ENCODE peak calls at places on chromosomes 13 and 19, in ten cellular contexts. C, A, W, F, L, M, B, N, D and O are unnamed samples.

GRCh38 chr19:12939292-12939606 is 840 bp downstream of the CALR start:
- DNase-seq in C (no peak), A (no peak), W (no peak), F (peak; percentile 24), L (no peak), M (no peak), B (no peak), N (no peak), D (no peak), O (no peak)

GRCh38 chr13:50209646-50210045 is 194.4 kb downstream of the KCNRG start:
- DNase-seq in C (no peak), A (no peak), W (no peak), F (no peak), L (no peak), M (no peak), B (no peak), N (no peak), D (no peak), O (no peak)

GRCh38 chr19:41161903-41162302 is 31.1 kb upstream of the CYP2S1 start:
- DNase-seq in C (no peak), A (no peak), W (no peak), F (no peak), L (no peak), M (peak; percentile 35), B (no peak), N (no peak), D (no peak), O (no peak)

GRCh38 chr13:111900390-111901180 is 166.4 kb upstream of the SOX1 start:
- DNase-seq in C (no peak), A (no peak), W (no peak), F (no peak), L (no peak), M (no peak), B (no peak), N (no peak), D (no peak), O (peak; percentile 46)

GRCh38 chr13:50512602-50513527 is 330.6 kb downstream of the DLEU7 start:
- DNase-seq in C (no peak), A (no peak), W (no peak), F (peak; percentile 68), L (peak; percentile 59), M (no peak), B (peak; percentile 48), N (peak; percentile 92), D (peak; percentile 38), O (no peak)

GRCh38 chr19:5484398-5485285 is 29.4 kb downstream of the ZNRF4 start:
- DNase-seq in C (peak; percentile 64), A (no peak), W (no peak), F (no peak), L (no peak), M (no peak), B (no peak), N (no peak), D (no peak), O (no peak)

GRCh38 chr13:105863300-105863699 is 672.2 kb downstream of the EFNB2 start:
- DNase-seq in C (no peak), A (no peak), W (no peak), F (no peak), L (no peak), M (no peak), B (no peak), N (no peak), D (no peak), O (no peak)

GRCh38 chr13:66171821-66172220 is 1058.3 kb downstream of the PCDH9 start:
- DNase-seq in C (no peak), A (no peak), W (no peak), F (no peak), L (no peak), M (no peak), B (no peak), N (no peak), D (no peak), O (no peak)

GRCh38 chr13:103272770-103273169 is 206.6 kb upstream of the SLC10A2 start:
- DNase-seq in C (no peak), A (no peak), W (no peak), F (no peak), L (no peak), M (no peak), B (no peak), N (no peak), D (no peak), O (no peak)

GRCh38 chr13:103277099-103277498 is 210.9 kb upstream of the SLC10A2 start:
- DNase-seq in C (no peak), A (no peak), W (no peak), F (no peak), L (no peak), M (no peak), B (no peak), N (no peak), D (no peak), O (no peak)

GRCh38 chr13:103275708-103276107 is 209.5 kb upstream of the SLC10A2 start:
- DNase-seq in C (no peak), A (no peak), W (no peak), F (no peak), L (no peak), M (no peak), B (no peak), N (no peak), D (no peak), O (no peak)

GRCh38 chr13:103275079-103275478 is 208.9 kb upstream of the SLC10A2 start:
- DNase-seq in C (no peak), A (no peak), W (no peak), F (peak; percentile 65), L (no peak), M (no peak), B (no peak), N (no peak), D (no peak), O (no peak)

DNA sequence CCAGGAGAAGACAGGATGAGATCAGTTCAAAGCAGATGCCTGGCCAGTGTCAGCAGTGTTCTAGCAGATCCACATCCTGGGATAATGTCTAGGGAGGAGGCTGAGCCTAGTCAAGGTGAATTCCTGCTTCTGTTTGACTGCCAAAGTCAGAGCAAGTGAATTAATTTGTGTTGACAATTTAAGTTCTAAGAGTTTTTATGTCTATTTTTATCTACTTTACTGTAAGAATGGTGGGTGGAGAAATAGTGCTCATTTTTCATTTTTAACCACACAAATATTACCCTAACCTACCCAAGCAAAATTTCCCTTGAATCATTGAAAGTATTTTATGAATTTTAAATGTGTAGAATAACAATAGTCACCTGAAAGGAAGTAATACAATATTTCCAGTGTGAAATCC is 207.6 kb upstream of the SLC10A2 start:
- DNase-seq in C (no peak), A (no peak), W (no peak), F (no peak), L (no peak), M (no peak), B (no peak), N (no peak), D (no peak), O (no peak)
- H3K9me3 ChIP-seq in C (no peaks in the 10 kb centered on the region), A (peaks cover 3% of the 10 kb centered on the region), W (no peaks in the 10 kb centered on the region), F (no peaks in the 10 kb centered on the region), L (no peaks in the 10 kb centered on the region), M (no peaks in the 10 kb centered on the region), B (no peaks in the 10 kb centered on the region), N (no peaks in the 10 kb centered on the region), D (no peaks in the 10 kb centered on the region), O (no peaks in the 10 kb centered on the region)

GRCh38 chr19:23098988-23099387 is 17.8 kb upstream of the ZNF730 start:
- DNase-seq in C (no peak), A (no peak), W (no peak), F (no peak), L (no peak), M (no peak), B (no peak), N (no peak), D (no peak), O (no peak)

GRCh38 chr19:23098286-23098685 is 18.5 kb upstream of the ZNF730 start:
- DNase-seq in C (no peak), A (no peak), W (no peak), F (no peak), L (no peak), M (no peak), B (no peak), N (no peak), D (no peak), O (no peak)

GRCh38 chr19:23099966-23100365 is 16.9 kb upstream of the ZNF730 start:
- DNase-seq in C (no peak), A (no peak), W (no peak), F (no peak), L (no peak), M (no peak), B (no peak), N (no peak), D (no peak), O (no peak)

GRCh38 chr19:23093832-23094231 is 23.0 kb upstream of the ZNF730 start:
- DNase-seq in C (no peak), A (no peak), W (no peak), F (no peak), L (no peak), M (no peak), B (no peak), N (no peak), D (no peak), O (no peak)

GRCh38 chr19:23095406-23095805 is 21.4 kb upstream of the ZNF730 start:
- DNase-seq in C (no peak), A (no peak), W (no peak), F (no peak), L (no peak), M (no peak), B (no peak), N (no peak), D (no peak), O (no peak)
- H3K4me3 ChIP-seq in C (no peak overlapping the region), A (no peak overlapping the region), W (no peak overlapping the region), F (no peak overlapping the region), L (no peak overlapping the region), M (no peak overlapping the region), B (no peak overlapping the region), N (no peak overlapping the region), D (no peak overlapping the region), O (no peak overlapping the region)

GRCh38 chr19:38648789-38649304 is 1.4 kb downstream of the ACTN4 start:
- DNase-seq in C (no peak), A (no peak), W (no peak), F (no peak), L (no peak), M (no peak), B (no peak), N (no peak), D (no peak), O (no peak)

GRCh38 chr19:38650911-38651584 is 3.6 kb downstream of the ACTN4 start:
- DNase-seq in C (no peak), A (peak; percentile 82), W (no peak), F (no peak), L (peak; percentile 64), M (no peak), B (no peak), N (no peak), D (no peak), O (peak; percentile 74)

GRCh38 chr19:38647966-38648788 is 728 bp downstream of the ACTN4 start:
- DNase-seq in C (peak; percentile 32), A (no peak), W (no peak), F (no peak), L (no peak), M (no peak), B (no peak), N (no peak), D (no peak), O (no peak)

GRCh38 chr19:38649305-38650179 is 2.1 kb downstream of the ACTN4 start:
- DNase-seq in C (peak; percentile 76), A (peak; percentile 88), W (no peak), F (peak; percentile 93), L (no peak), M (no peak), B (no peak), N (no peak), D (no peak), O (no peak)

GRCh38 chr19:38650180-38650775 is 2.8 kb downstream of the ACTN4 start:
- DNase-seq in C (no peak), A (no peak), W (no peak), F (peak; percentile 83), L (no peak), M (no peak), B (no peak), N (no peak), D (no peak), O (peak; percentile 31)
- H3K4me1 ChIP-seq in C (peaks cover 32% of the 10 kb centered on the region), A (peaks cover 52% of the 10 kb centered on the region), W (peaks cover 8% of the 10 kb centered on the region), F (peaks cover 2% of the 10 kb centered on the region), L (peaks cover 55% of the 10 kb centered on the region), M (peaks cover 8% of the 10 kb centered on the region), B (peaks cover 73% of the 10 kb centered on the region), N (peaks cover 58% of the 10 kb centered on the region), D (no peaks in the 10 kb centered on the region), O (peaks cover 63% of the 10 kb centered on the region)

DNA sequence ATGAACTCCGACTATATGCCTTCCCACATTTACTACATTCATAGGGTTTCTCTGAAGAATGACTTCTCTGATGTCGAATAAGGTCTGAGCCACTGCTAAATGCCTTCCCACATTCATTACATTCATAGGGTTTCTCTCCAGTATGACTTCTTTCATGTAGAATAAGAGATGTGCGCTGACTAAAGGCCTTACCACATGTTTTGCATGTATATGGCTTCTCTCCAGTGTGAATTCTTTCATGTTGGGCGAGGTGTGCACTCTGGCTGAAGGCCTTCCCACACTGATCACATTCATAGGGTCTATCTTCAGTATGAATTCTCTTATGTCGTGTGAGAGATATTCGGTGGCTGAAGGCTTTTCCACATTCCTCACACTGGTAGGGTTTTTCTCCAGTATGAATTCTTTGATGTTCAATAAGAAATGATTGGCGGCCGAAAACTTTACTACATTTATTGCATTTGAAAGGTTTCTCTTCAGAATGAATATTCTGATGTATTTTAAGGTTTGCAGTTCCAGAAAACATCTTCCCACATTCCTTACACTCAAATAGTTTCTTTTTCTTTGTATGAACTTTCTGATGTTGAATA is 35.8 kb downstream of the ZNF667 start:
- DNase-seq in C (no peak), A (no peak), W (no peak), F (no peak), L (no peak), M (no peak), B (no peak), N (no peak), D (no peak), O (no peak)
- H3K9me3 ChIP-seq in C (peaks cover 19% of the 10 kb centered on the region), A (peaks cover 32% of the 10 kb centered on the region), W (peaks cover 39% of the 10 kb centered on the region), F (no peaks in the 10 kb centered on the region), L (peaks cover 87% of the 10 kb centered on the region), M (peaks cover 2% of the 10 kb centered on the region), B (peaks cover 45% of the 10 kb centered on the region), N (peaks cover 85% of the 10 kb centered on the region), D (peaks cover 88% of the 10 kb centered on the region), O (peaks cover 24% of the 10 kb centered on the region)